ENCODE peak calls at places on chromosomes 13 and 19, in nine cellular contexts. One of them, this sample, is unnamed.

GRCh38 chr19:677201-677600 is 1.0 kb downstream of the FSTL3 start:
- DNase-seq in bronchial epithelial cell: peak; percentile 67
- DNase-seq in upper lobe of left lung: peak; percentile 92
- DNase-seq in CD4-positive, alpha-beta memory T cell: no peak
- DNase-seq in Karpas-422: no peak
- DNase-seq in H7: peak; percentile 70
- DNase-seq in lower leg skin: peak; percentile 96
- DNase-seq in left lung: peak; percentile 76
- DNase-seq in fibroblast of pulmonary artery: peak; percentile 83
- DNase-seq in this sample: no peak

GRCh38 chr19:33416307-33417215 is 43.1 kb downstream of the CEBPG start:
- DNase-seq in Karpas-422: peak; percentile 84
- DNase-seq in bronchial epithelial cell: peak; percentile 59
- DNase-seq in CD4-positive, alpha-beta memory T cell: peak; percentile 61
- DNase-seq in lower leg skin: no peak
- DNase-seq in fibroblast of pulmonary artery: peak; percentile 70
- DNase-seq in H7: peak; percentile 96
- DNase-seq in left lung: peak; percentile 50
- DNase-seq in upper lobe of left lung: no peak
- DNase-seq in this sample: peak; percentile 66

GRCh38 chr19:49497047-49497789 is 984 bp downstream of the RPS11 start:
- DNase-seq in bronchial epithelial cell: peak; percentile 45
- DNase-seq in left lung: peak; percentile 81
- DNase-seq in fibroblast of pulmonary artery: peak; percentile 63
- DNase-seq in upper lobe of left lung: no peak
- DNase-seq in lower leg skin: peak; percentile 92
- DNase-seq in CD4-positive, alpha-beta memory T cell: peak; percentile 84
- DNase-seq in Karpas-422: peak; percentile 94
- DNase-seq in H7: peak; percentile 67
- DNase-seq in this sample: peak; percentile 87

GRCh38 chr13:101869553-101869952 is 417.1 kb downstream of the ITGBL1 start:
- DNase-seq in Karpas-422: peak; percentile 42
- DNase-seq in CD4-positive, alpha-beta memory T cell: no peak
- DNase-seq in bronchial epithelial cell: no peak
- DNase-seq in upper lobe of left lung: no peak
- DNase-seq in fibroblast of pulmonary artery: no peak
- DNase-seq in H7: no peak
- DNase-seq in left lung: no peak
- DNase-seq in lower leg skin: no peak
- DNase-seq in this sample: no peak

GRCh38 chr19:44823373-44823698 is 14.4 kb downstream of the BCAM start:
- DNase-seq in Karpas-422: no peak
- DNase-seq in fibroblast of pulmonary artery: no peak
- DNase-seq in upper lobe of left lung: no peak
- DNase-seq in CD4-positive, alpha-beta memory T cell: no peak
- DNase-seq in bronchial epithelial cell: no peak
- DNase-seq in H7: no peak
- DNase-seq in left lung: no peak
- DNase-seq in lower leg skin: no peak
- DNase-seq in this sample: no peak

GRCh38 chr19:22609630-22610029 is 24.5 kb upstream of the ZNF492 start:
- DNase-seq in left lung: no peak
- DNase-seq in upper lobe of left lung: no peak
- DNase-seq in Karpas-422: no peak
- DNase-seq in CD4-positive, alpha-beta memory T cell: no peak
- DNase-seq in lower leg skin: peak; percentile 70
- DNase-seq in bronchial epithelial cell: no peak
- DNase-seq in fibroblast of pulmonary artery: no peak
- DNase-seq in H7: no peak
- DNase-seq in this sample: no peak

GRCh38 chr19:46753420-46754155 is 7.3 kb upstream of the STRN4 start:
- DNase-seq in upper lobe of left lung: no peak
- DNase-seq in CD4-positive, alpha-beta memory T cell: peak; percentile 68
- DNase-seq in Karpas-422: peak; percentile 92
- DNase-seq in bronchial epithelial cell: peak; percentile 38
- DNase-seq in left lung: no peak
- DNase-seq in H7: peak; percentile 90
- DNase-seq in lower leg skin: no peak
- DNase-seq in fibroblast of pulmonary artery: no peak
- DNase-seq in this sample: peak; percentile 76

GRCh38 chr13:31162151-31163008 is 676 bp upstream of the HSPH1 start:
- DNase-seq in lower leg skin: peak; percentile 99
- DNase-seq in fibroblast of pulmonary artery: peak; percentile 99
- DNase-seq in Karpas-422: peak; percentile 98
- DNase-seq in H7: peak; percentile 89
- DNase-seq in upper lobe of left lung: peak; percentile 90
- DNase-seq in left lung: peak; percentile 98
- DNase-seq in bronchial epithelial cell: peak; percentile 94
- DNase-seq in CD4-positive, alpha-beta memory T cell: peak; percentile 99
- DNase-seq in this sample: peak; percentile 98

GRCh38 chr19:42560731-42561130 is 32.5 kb upstream of the CEACAM1 start:
- DNase-seq in lower leg skin: no peak
- DNase-seq in left lung: no peak
- DNase-seq in Karpas-422: no peak
- DNase-seq in fibroblast of pulmonary artery: no peak
- DNase-seq in upper lobe of left lung: no peak
- DNase-seq in H7: no peak
- DNase-seq in CD4-positive, alpha-beta memory T cell: no peak
- DNase-seq in bronchial epithelial cell: no peak
- DNase-seq in this sample: no peak

GRCh38 chr13:21749410-21749809 is 78.5 kb downstream of the FGF9 start:
- DNase-seq in CD4-positive, alpha-beta memory T cell: no peak
- DNase-seq in fibroblast of pulmonary artery: no peak
- DNase-seq in H7: no peak
- DNase-seq in Karpas-422: no peak
- DNase-seq in bronchial epithelial cell: peak; percentile 74
- DNase-seq in left lung: no peak
- DNase-seq in lower leg skin: no peak
- DNase-seq in upper lobe of left lung: no peak
- DNase-seq in this sample: no peak

GRCh38 chr19:1387684-1388636 is 4.3 kb downstream of the NDUFS7 start:
- DNase-seq in Karpas-422: no peak
- DNase-seq in lower leg skin: no peak
- DNase-seq in CD4-positive, alpha-beta memory T cell: no peak
- DNase-seq in left lung: no peak
- DNase-seq in fibroblast of pulmonary artery: no peak
- DNase-seq in H7: no peak
- DNase-seq in bronchial epithelial cell: no peak
- DNase-seq in upper lobe of left lung: no peak
- DNase-seq in this sample: no peak

GRCh38 chr19:55586976-55587668 is 6.5 kb upstream of the ZNF579 start:
- DNase-seq in lower leg skin: peak; percentile 98
- DNase-seq in bronchial epithelial cell: peak; percentile 91
- DNase-seq in left lung: peak; percentile 95
- DNase-seq in H7: peak; percentile 98
- DNase-seq in CD4-positive, alpha-beta memory T cell: peak; percentile 91
- DNase-seq in fibroblast of pulmonary artery: peak; percentile 95
- DNase-seq in Karpas-422: peak; percentile 98
- DNase-seq in upper lobe of left lung: peak; percentile 99
- DNase-seq in this sample: peak; percentile 94
- H3K4me3 ChIP-seq in lower leg skin: peak overlapping the region; percentile 7
- H3K4me3 ChIP-seq in bronchial epithelial cell: peak overlapping the region; percentile 27
- H3K4me3 ChIP-seq in left lung: peak overlapping the region; percentile 27
- H3K4me3 ChIP-seq in H7: peak overlapping the region; percentile 52
- H3K4me3 ChIP-seq in CD4-positive, alpha-beta memory T cell: peak overlapping the region; percentile 60
- H3K4me3 ChIP-seq in fibroblast of pulmonary artery: peak overlapping the region; percentile 52
- H3K4me3 ChIP-seq in Karpas-422: no peak overlapping the region
- H3K4me3 ChIP-seq in upper lobe of left lung: peak overlapping the region; percentile 44
- H3K4me3 ChIP-seq in this sample: peak overlapping the region; percentile 38

GRCh38 chr13:52706074-52706473 is 33.5 kb downstream of the CNMD start:
- DNase-seq in left lung: no peak
- DNase-seq in Karpas-422: no peak
- DNase-seq in bronchial epithelial cell: no peak
- DNase-seq in H7: no peak
- DNase-seq in upper lobe of left lung: no peak
- DNase-seq in CD4-positive, alpha-beta memory T cell: no peak
- DNase-seq in lower leg skin: no peak
- DNase-seq in fibroblast of pulmonary artery: no peak
- DNase-seq in this sample: no peak
- H3K4me3 ChIP-seq in left lung: no peak overlapping the region
- H3K4me3 ChIP-seq in Karpas-422: no peak overlapping the region
- H3K4me3 ChIP-seq in bronchial epithelial cell: no peak overlapping the region
- H3K4me3 ChIP-seq in H7: no peak overlapping the region
- H3K4me3 ChIP-seq in upper lobe of left lung: no peak overlapping the region
- H3K4me3 ChIP-seq in CD4-positive, alpha-beta memory T cell: no peak overlapping the region
- H3K4me3 ChIP-seq in lower leg skin: no peak overlapping the region
- H3K4me3 ChIP-seq in fibroblast of pulmonary artery: no peak overlapping the region
- H3K4me3 ChIP-seq in this sample: no peak overlapping the region

DNA sequence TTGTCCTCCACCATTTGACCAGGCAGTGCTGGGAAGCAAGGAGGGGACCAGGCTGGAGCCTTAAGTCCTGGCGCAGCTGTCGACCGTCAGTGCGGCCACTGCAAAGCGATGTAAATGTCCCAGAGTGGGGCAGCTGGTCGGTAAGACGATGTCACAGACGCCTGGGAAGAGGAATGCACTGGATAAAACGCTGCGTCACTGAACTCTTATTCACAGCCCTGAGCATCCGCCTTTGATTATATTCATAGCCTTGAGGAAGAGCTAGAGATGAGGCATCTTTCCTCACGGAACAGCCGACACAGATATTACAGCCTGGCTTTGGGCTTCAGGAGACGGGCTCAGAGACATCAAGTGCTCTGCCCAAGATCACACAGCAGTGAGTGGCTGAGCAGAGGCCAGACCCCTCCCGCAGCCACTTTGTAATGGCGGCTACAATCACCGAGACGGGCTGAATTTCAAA is 17.6 kb upstream of the TUBGCP3 start:
- DNase-seq in H7: no peak
- DNase-seq in upper lobe of left lung: no peak
- DNase-seq in lower leg skin: no peak
- DNase-seq in CD4-positive, alpha-beta memory T cell: no peak
- DNase-seq in bronchial epithelial cell: no peak
- DNase-seq in Karpas-422: no peak
- DNase-seq in left lung: no peak
- DNase-seq in fibroblast of pulmonary artery: no peak
- DNase-seq in this sample: no peak
- H3K4me3 ChIP-seq in H7: peak overlapping the region; percentile 56
- H3K4me3 ChIP-seq in upper lobe of left lung: peak overlapping the region; percentile 52
- H3K4me3 ChIP-seq in lower leg skin: no peak overlapping the region
- H3K4me3 ChIP-seq in CD4-positive, alpha-beta memory T cell: no peak overlapping the region
- H3K4me3 ChIP-seq in bronchial epithelial cell: no peak overlapping the region
- H3K4me3 ChIP-seq in Karpas-422: peak overlapping the region; percentile 50
- H3K4me3 ChIP-seq in left lung: no peak overlapping the region
- H3K4me3 ChIP-seq in fibroblast of pulmonary artery: peak overlapping the region; percentile 60
- H3K4me3 ChIP-seq in this sample: no peak overlapping the region

DNA sequence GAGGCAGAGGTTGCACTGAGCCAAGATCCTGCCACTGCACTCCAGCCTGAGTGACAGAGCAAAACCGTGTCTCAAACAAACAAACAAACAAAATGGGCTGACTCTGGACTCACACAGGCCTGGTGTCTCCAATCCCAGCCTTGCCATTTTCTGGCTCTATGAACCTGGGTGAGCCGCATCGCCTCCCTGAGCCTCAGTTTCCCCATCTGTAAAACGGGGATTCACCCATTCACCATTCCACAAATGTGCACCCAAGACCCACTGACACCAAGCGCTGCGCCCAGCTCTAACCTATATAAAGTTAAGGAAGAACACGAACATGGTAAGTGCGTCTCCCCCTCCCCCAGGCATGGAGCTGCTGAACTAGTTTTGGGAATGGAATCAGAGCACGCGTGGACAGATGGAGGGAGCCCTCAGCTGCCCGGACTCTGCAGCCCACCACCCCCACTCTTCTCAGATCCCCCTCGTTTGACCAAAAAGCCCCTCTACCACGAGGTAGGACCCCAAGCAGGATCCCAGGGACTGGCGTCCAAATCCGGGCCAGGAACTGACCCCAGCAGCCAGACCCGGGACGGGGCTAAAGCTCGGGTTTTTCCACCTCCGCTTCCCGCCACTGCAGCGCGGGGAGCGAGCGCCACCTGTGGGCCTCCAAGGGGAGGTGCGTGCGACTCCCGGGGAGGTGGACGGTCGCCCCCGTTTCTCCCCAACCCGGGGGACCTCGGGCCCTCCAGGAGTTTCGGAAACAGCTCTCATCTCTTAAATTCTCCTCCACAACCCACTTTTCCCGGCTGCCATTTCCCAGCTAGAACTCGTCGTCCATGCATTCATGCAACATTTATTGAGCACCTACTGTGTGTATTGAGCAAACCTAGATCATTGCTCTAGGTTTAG is 33.0 kb upstream of the ADGRE5 start:
- DNase-seq in fibroblast of pulmonary artery: peak; percentile 59
- DNase-seq in left lung: peak; percentile 69
- DNase-seq in H7: peak; percentile 97
- DNase-seq in bronchial epithelial cell: no peak
- DNase-seq in CD4-positive, alpha-beta memory T cell: peak; percentile 59
- DNase-seq in Karpas-422: peak; percentile 77
- DNase-seq in upper lobe of left lung: peak; percentile 93
- DNase-seq in lower leg skin: peak; percentile 94
- DNase-seq in this sample: peak; percentile 66
- H3K4me3 ChIP-seq in fibroblast of pulmonary artery: peak overlapping the region; percentile 38
- H3K4me3 ChIP-seq in left lung: peak overlapping the region; percentile 14
- H3K4me3 ChIP-seq in H7: peak overlapping the region; percentile 16
- H3K4me3 ChIP-seq in bronchial epithelial cell: no peak overlapping the region
- H3K4me3 ChIP-seq in CD4-positive, alpha-beta memory T cell: no peak overlapping the region
- H3K4me3 ChIP-seq in Karpas-422: no peak overlapping the region
- H3K4me3 ChIP-seq in upper lobe of left lung: peak overlapping the region; percentile 33
- H3K4me3 ChIP-seq in lower leg skin: no peak overlapping the region
- H3K4me3 ChIP-seq in this sample: no peak overlapping the region

GRCh38 chr13:29508130-29508873 is 87.2 kb downstream of the SLC7A1 start:
- DNase-seq in Karpas-422: peak; percentile 91
- DNase-seq in CD4-positive, alpha-beta memory T cell: peak; percentile 58
- DNase-seq in upper lobe of left lung: no peak
- DNase-seq in left lung: peak; percentile 76
- DNase-seq in lower leg skin: peak; percentile 98
- DNase-seq in H7: peak; percentile 94
- DNase-seq in bronchial epithelial cell: peak; percentile 65
- DNase-seq in fibroblast of pulmonary artery: peak; percentile 89
- DNase-seq in this sample: peak; percentile 85
- H3K4me3 ChIP-seq in Karpas-422: no peak overlapping the region
- H3K4me3 ChIP-seq in CD4-positive, alpha-beta memory T cell: no peak overlapping the region
- H3K4me3 ChIP-seq in upper lobe of left lung: no peak overlapping the region
- H3K4me3 ChIP-seq in left lung: no peak overlapping the region
- H3K4me3 ChIP-seq in lower leg skin: no peak overlapping the region
- H3K4me3 ChIP-seq in H7: no peak overlapping the region
- H3K4me3 ChIP-seq in bronchial epithelial cell: no peak overlapping the region
- H3K4me3 ChIP-seq in fibroblast of pulmonary artery: no peak overlapping the region
- H3K4me3 ChIP-seq in this sample: no peak overlapping the region

GRCh38 chr19:38183227-38183914 is 40.7 kb downstream of the DPF1 start:
- DNase-seq in H7: peak; percentile 97
- DNase-seq in upper lobe of left lung: peak; percentile 82
- DNase-seq in left lung: no peak
- DNase-seq in lower leg skin: no peak
- DNase-seq in bronchial epithelial cell: no peak
- DNase-seq in Karpas-422: no peak
- DNase-seq in CD4-positive, alpha-beta memory T cell: no peak
- DNase-seq in fibroblast of pulmonary artery: peak; percentile 9
- DNase-seq in this sample: no peak
- H3K4me3 ChIP-seq in H7: peak overlapping the region; percentile 40
- H3K4me3 ChIP-seq in upper lobe of left lung: peak overlapping the region; percentile 25
- H3K4me3 ChIP-seq in left lung: no peak overlapping the region
- H3K4me3 ChIP-seq in lower leg skin: no peak overlapping the region
- H3K4me3 ChIP-seq in bronchial epithelial cell: no peak overlapping the region
- H3K4me3 ChIP-seq in Karpas-422: no peak overlapping the region
- H3K4me3 ChIP-seq in CD4-positive, alpha-beta memory T cell: no peak overlapping the region
- H3K4me3 ChIP-seq in fibroblast of pulmonary artery: peak overlapping the region; percentile 41
- H3K4me3 ChIP-seq in this sample: no peak overlapping the region

This sample was measured in GM12865.